ENCODE peak calls at places on chromosome 12, in ten cellular contexts. M, D, N, J, Y, P, U, Q, B and F are unnamed samples.

GRCh38 chr12:92845320-92845719 is 83.8 kb downstream of the EEA1 start:
- DNase-seq in M (no peak), J (no peak), D (no peak), B (no peak), P (no peak), U (no peak), N (no peak), Y (no peak), Q (no peak), F (no peak)

GRCh38 chr12:122835693-122836026 is 403 bp downstream of the HIP1R start:
- DNase-seq in U (no peak), P (no peak), Q (no peak), J (no peak), B (no peak), N (peak), D (peak), M (no peak), Y (no peak), F (peak)

GRCh38 chr12:3253682-3254275 is 176.6 kb downstream of the TSPAN9 start:
- DNase-seq in D (no peak), P (no peak), U (no peak), N (no peak), M (no peak), Q (no peak), J (no peak), Y (no peak), B (no peak), F (no peak)

GRCh38 chr12:101078881-101079280 is 131.2 kb downstream of the SLC5A8 start:
- DNase-seq in B (no peak), Y (no peak), Q (no peak), J (no peak), U (no peak), D (no peak), P (no peak), M (no peak), N (no peak), F (no peak)

GRCh38 chr12:125228519-125229260 is 163.5 kb downstream of the AACS start:
- DNase-seq in M (no peak), P (no peak), Q (no peak), B (no peak), D (no peak), J (no peak), N (peak), Y (no peak), U (no peak), F (no peak)

GRCh38 chr12:40156031-40156764 is 50.3 kb upstream of the SLC2A13 start:
- DNase-seq in D (no peak), U (no peak), B (no peak), J (no peak), Y (no peak), Q (no peak), P (no peak), N (no peak), M (no peak), F (no peak)

GRCh38 chr12:15038137-15038536 is 65.3 kb downstream of the PDE6H start:
- DNase-seq in J (no peak), N (no peak), M (no peak), Q (no peak), P (no peak), Y (no peak), B (no peak), D (no peak), U (no peak), F (no peak)

GRCh38 chr12:43580601-43581000 is 28.6 kb upstream of the ADAMTS20 start:
- DNase-seq in J (no peak), Q (no peak), U (no peak), Y (no peak), B (no peak), N (no peak), P (no peak), M (no peak), D (no peak), F (no peak)

GRCh38 chr12:48004039-48004940 is at the start of gene COL2A1:
- DNase-seq in Y (no peak), Q (no peak), B (no peak), P (peak), N (peak), J (no peak), M (peak), D (no peak), U (no peak), F (peak)

GRCh38 chr12:66647034-66647691 is 31.7 kb downstream of the GRIP1 start:
- DNase-seq in J (no peak), P (peak), Q (peak), B (no peak), U (no peak), M (peak), Y (peak), N (no peak), D (no peak), F (peak)

GRCh38 chr12:49061157-49061650 is 610 bp upstream of the KMT2D start:
- DNase-seq in B (no peak), P (peak), Y (no peak), U (no peak), M (no peak), Q (no peak), J (no peak), D (no peak), N (no peak), F (no peak)